ENCODE peak calls at places on chromosomes 16 and 17, in nine cellular contexts. U, H, B, Y, L, J, E, S and O are unnamed samples.

GRCh38 chr16:31477220-31478216 is 5.4 kb upstream of the SLC5A2 start:
- DNase-seq in U (peak), H (no peak), B (no peak), Y (no peak), L (no peak), J (no peak), E (peak), S (no peak), O (no peak)

GRCh38 chr17:64785050-64785449 is 122.9 kb upstream of the SMURF2 start:
- DNase-seq in U (no peak), H (no peak), B (no peak), Y (no peak), L (no peak), J (peak), E (no peak), S (no peak), O (no peak)

GRCh38 chr16:81238296-81239011 is at the start of gene BCO1:
- DNase-seq in U (no peak), H (peak), B (peak), Y (peak), L (peak), J (no peak), E (peak), S (no peak), O (peak)

GRCh38 chr17:68539536-68540469 is 27.6 kb downstream of the PRKAR1A start:
- DNase-seq in U (no peak), H (no peak), B (peak), Y (peak), L (peak), J (no peak), E (peak), S (no peak), O (no peak)

GRCh38 chr16:66289986-66290385 is 76.5 kb upstream of the CDH5 start:
- DNase-seq in U (no peak), H (no peak), B (no peak), Y (no peak), L (no peak), J (peak), E (no peak), S (no peak), O (no peak)

GRCh38 chr17:19718041-19718612 is 1.7 kb upstream of the SLC47A2 start:
- DNase-seq in U (no peak), H (no peak), B (no peak), Y (no peak), L (no peak), J (peak), E (no peak), S (no peak), O (no peak)

GRCh38 chr16:31508706-31509523 is 724 bp upstream of the RUSF1 start:
- DNase-seq in U (no peak), H (no peak), B (peak), Y (peak), L (peak), J (no peak), E (no peak), S (peak), O (no peak)

GRCh38 chr16:81429045-81429521 is 15.5 kb upstream of the CMIP start:
- DNase-seq in U (no peak), H (peak), B (peak), Y (no peak), L (peak), J (no peak), E (peak), S (peak), O (no peak)

GRCh38 chr17:82897514-82898249 is 57.9 kb upstream of the ZNF750 start:
- DNase-seq in U (no peak), H (no peak), B (no peak), Y (no peak), L (no peak), J (no peak), E (no peak), S (no peak), O (no peak)

GRCh38 chr17:20852541-20853370 is 190.1 kb downstream of the USP22 start:
- DNase-seq in U (no peak), H (no peak), B (peak), Y (peak), L (no peak), J (peak), E (peak), S (no peak), O (no peak)

GRCh38 chr16:58652741-58653140 is 23.1 kb upstream of the CNOT1 start:
- DNase-seq in U (no peak), H (no peak), B (peak), Y (no peak), L (no peak), J (no peak), E (no peak), S (no peak), O (no peak)

GRCh38 chr17:6096201-6097004 is 26.2 kb downstream of the WSCD1 start:
- DNase-seq in U (no peak), H (no peak), B (no peak), Y (no peak), L (no peak), J (peak), E (no peak), S (no peak), O (no peak)

GRCh38 chr17:8332128-8332527 is 7.5 kb upstream of the ODF4 start:
- DNase-seq in U (no peak), H (no peak), B (no peak), Y (no peak), L (no peak), J (no peak), E (no peak), S (no peak), O (no peak)

GRCh38 chr16:27698746-27699145 is 148.8 kb downstream of the KATNIP start:
- DNase-seq in U (no peak), H (no peak), B (no peak), Y (no peak), L (no peak), J (peak), E (no peak), S (no peak), O (no peak)

GRCh38 chr17:72122002-72122310 is 1.1 kb downstream of the SOX9 start:
- DNase-seq in U (no peak), H (no peak), B (peak), Y (no peak), L (peak), J (no peak), E (no peak), S (no peak), O (no peak)

GRCh38 chr16:19997264-19997663 is 76.4 kb downstream of the GPR139 start:
- DNase-seq in U (no peak), H (no peak), B (no peak), Y (no peak), L (no peak), J (no peak), E (no peak), S (no peak), O (no peak)

GRCh38 chr17:79008666-79009387 is 737 bp downstream of the CANT1 start:
- DNase-seq in U (no peak), H (no peak), B (no peak), Y (no peak), L (no peak), J (no peak), E (no peak), S (no peak), O (no peak)

GRCh38 chr16:49350265-49351103 is 23.1 kb upstream of the C16orf78 start:
- DNase-seq in U (peak), H (peak), B (peak), Y (peak), L (peak), J (peak), E (peak), S (peak), O (peak)

GRCh38 chr17:62704381-62704971 is 77.0 kb downstream of the MRC2 start:
- DNase-seq in U (no peak), H (no peak), B (peak), Y (no peak), L (peak), J (peak), E (peak), S (no peak), O (no peak)

GRCh38 chr16:10945065-10945787 is 862 bp downstream of the CLEC16A start:
- DNase-seq in U (no peak), H (no peak), B (no peak), Y (no peak), L (no peak), J (no peak), E (no peak), S (no peak), O (peak)

GRCh38 chr16:976389-976931 is 5.1 kb upstream of the SOX8 start:
- DNase-seq in U (peak), H (no peak), B (no peak), Y (no peak), L (no peak), J (no peak), E (no peak), S (no peak), O (no peak)

GRCh38 chr17:79778504-79779087 is 648 bp downstream of the CBX2 start:
- DNase-seq in U (no peak), H (no peak), B (no peak), Y (no peak), L (no peak), J (no peak), E (no peak), S (no peak), O (no peak)